ENCODE peak calls at places on chromosomes 16 and 17, in five cellular contexts. R, I, E, A and U are unnamed samples.
A peak's percentile ranks its signal among the peaks of the same experiment; 100 is the strongest.

GRCh38 chr17:81572499-81573030 is 20.4 kb upstream of the FAAP100 start:
- DNase-seq in R (no peak), I (no peak), E (no peak), A (no peak), U (no peak)

GRCh38 chr16:711548-712320 is 3.2 kb upstream of the METRN start:
- DNase-seq in R (no peak), I (peak; percentile 52), E (no peak), A (peak; percentile 56), U (no peak)

GRCh38 chr17:74864866-74865395 is 5.2 kb upstream of the GRIN2C start:
- DNase-seq in R (peak; percentile 78), I (no peak), E (peak; percentile 44), A (peak; percentile 51), U (peak; percentile 31)

GRCh38 chr17:32487460-32488176 is 825 bp downstream of the CDK5R1 start:
- DNase-seq in R (no peak), I (no peak), E (no peak), A (no peak), U (no peak)

GRCh38 chr17:75824591-75825518 is 19.3 kb downstream of the UNC13D start:
- DNase-seq in R (no peak), I (no peak), E (no peak), A (no peak), U (no peak)

GRCh38 chr17:7590743-7591142 is 849 bp upstream of the SOX15 start:
- DNase-seq in R (no peak), I (no peak), E (no peak), A (no peak), U (no peak)

GRCh38 chr16:86512301-86512859 is 2.1 kb downstream of the FOXF1 start:
- DNase-seq in R (no peak), I (no peak), E (no peak), A (no peak), U (no peak)

GRCh38 chr17:13671771-13672170 is 70.0 kb upstream of the HS3ST3A1 start:
- DNase-seq in R (no peak), I (no peak), E (no peak), A (no peak), U (no peak)

GRCh38 chr17:48970224-48970623 is 1.8 kb upstream of the GIP start:
- DNase-seq in R (no peak), I (no peak), E (no peak), A (no peak), U (no peak)

GRCh38 chr16:30748634-30749445 is 615 bp downstream of the PHKG2 start:
- DNase-seq in R (no peak), I (no peak), E (no peak), A (peak; percentile 14), U (no peak)

GRCh38 chr17:50534222-50534978 is 1.9 kb downstream of the EPN3 start:
- DNase-seq in R (no peak), I (no peak), E (peak; percentile 55), A (peak; percentile 56), U (no peak)

GRCh38 chr17:75370288-75370687 is 35.2 kb downstream of the GRB2 start:
- DNase-seq in R (no peak), I (no peak), E (no peak), A (no peak), U (no peak)

GRCh38 chr16:4746991-4747574 is 12.7 kb downstream of the DNAAF8 start:
- DNase-seq in R (no peak), I (peak; percentile 1), E (no peak), A (no peak), U (no peak)